ENCODE peak calls at places on chromosomes 5 and 9, in five cellular contexts. O is cardiac muscle cell, N is pancreas, V is epithelial cell of esophagus, G is fibroblast of the aortic adventitia. S is an unnamed sample.

GRCh38 chr9:129093602-129094386 is 12.9 kb downstream of the DOLPP1 start:
- DNase-seq in O (no peak), N (no peak), V (no peak), G (no peak), S (no peak)

GRCh38 chr5:112742424-112742823 is 4.7 kb downstream of the APC start:
- DNase-seq in O (peak), N (no peak), V (no peak), G (no peak), S (peak)

GRCh38 chr5:41776435-41776834 is 93.8 kb downstream of the OXCT1 start:
- DNase-seq in O (peak), N (no peak), V (no peak), G (peak), S (peak)

GRCh38 chr5:34627794-34628193 is 28.3 kb upstream of the RAI14 start:
- DNase-seq in O (peak), N (no peak), V (peak), G (peak), S (peak)

GRCh38 chr9:137791947-137792346 is 85.6 kb upstream of the CACNA1B start:
- DNase-seq in O (no peak), N (no peak), V (no peak), G (no peak), S (no peak)

GRCh38 chr5:133480366-133480765 is 132.0 kb downstream of the FSTL4 start:
- DNase-seq in O (no peak), N (no peak), V (peak), G (no peak), S (no peak)

GRCh38 chr9:89718176-89718575 is 113.4 kb downstream of the GADD45G start:
- DNase-seq in O (no peak), N (no peak), V (no peak), G (no peak), S (no peak)

GRCh38 chr9:2621678-2622360 is at the start of gene VLDLR:
- DNase-seq in O (peak), N (peak), V (peak), G (peak), S (no peak)

GRCh38 chr5:149546974-149547373 is 4.3 kb downstream of the CSNK1A1 start:
- DNase-seq in O (no peak), N (no peak), V (peak), G (no peak), S (peak)

GRCh38 chr9:137138701-137139467 is at the start of gene GRIN1:
- DNase-seq in O (peak), N (peak), V (peak), G (peak), S (peak)

GRCh38 chr9:128271512-128271911 is 4.3 kb downstream of the GOLGA2 start:
- DNase-seq in O (no peak), N (no peak), V (no peak), G (no peak), S (no peak)

GRCh38 chr5:163373401-163374066 is 63.9 kb upstream of the CCNG1 start:
- DNase-seq in O (no peak), N (no peak), V (no peak), G (no peak), S (no peak)

GRCh38 chr5:132238169-132238744 is 10.6 kb upstream of the P4HA2 start:
- DNase-seq in O (peak), N (peak), V (peak), G (peak), S (peak)

GRCh38 chr5:13278148-13278547 is 666.3 kb downstream of the DNAH5 start:
- DNase-seq in O (no peak), N (no peak), V (no peak), G (no peak), S (no peak)

GRCh38 chr9:130043654-130044623 is 950 bp upstream of the FNBP1 start:
- DNase-seq in O (peak), N (no peak), V (no peak), G (peak), S (peak)

GRCh38 chr5:101102506-101102905 is 199.4 kb upstream of the ST8SIA4 start:
- DNase-seq in O (no peak), N (no peak), V (peak), G (no peak), S (no peak)

GRCh38 chr9:131627846-131628820 is 82.8 kb downstream of the PRRT1B start:
- DNase-seq in O (peak), N (peak), V (no peak), G (peak), S (peak)

GRCh38 chr5:141186897-141187512 is at the start of gene PCDHB9:
- DNase-seq in O (peak), N (no peak), V (no peak), G (no peak), S (peak)

GRCh38 chr9:127921592-127922120 is 4.8 kb upstream of the ST6GALNAC4 start:
- DNase-seq in O (peak), N (peak), V (peak), G (peak), S (peak)

GRCh38 chr9:70340572-70340971 is 73.9 kb downstream of the KLF9 start:
- DNase-seq in O (peak), N (no peak), V (peak), G (peak), S (peak)

GRCh38 chr5:149338364-149338763 is 6.9 kb upstream of the GRPEL2 start:
- DNase-seq in O (no peak), N (no peak), V (peak), G (no peak), S (no peak)

GRCh38 chr5:52177193-52177592 is 610.5 kb upstream of the ITGA1 start:
- DNase-seq in O (no peak), N (no peak), V (no peak), G (no peak), S (no peak)

GRCh38 chr5:74316064-74316586 is 324.4 kb downstream of the ENC1 start:
- DNase-seq in O (peak), N (no peak), V (peak), G (peak), S (peak)

GRCh38 chr5:150532161-150532560 is 24.2 kb downstream of the NDST1 start:
- DNase-seq in O (no peak), N (no peak), V (no peak), G (no peak), S (no peak)

GRCh38 chr5:55492449-55492848 is 42.3 kb downstream of the PLPP1 start:
- DNase-seq in O (no peak), N (no peak), V (peak), G (no peak), S (no peak)

GRCh38 chr5:142327111-142327842 is 2.5 kb upstream of the SPRY4 start:
- DNase-seq in O (peak), N (no peak), V (peak), G (peak), S (peak)

GRCh38 chr5:53917095-53917494 is 356.7 kb downstream of the NDUFS4 start:
- DNase-seq in O (peak), N (no peak), V (peak), G (peak), S (peak)

GRCh38 chr5:11904270-11904906 is at the start of gene CTNND2:
- DNase-seq in O (peak), N (peak), V (peak), G (no peak), S (peak)

GRCh38 chr5:124631874-124632550 is 114.4 kb downstream of the ZNF608 start:
- DNase-seq in O (no peak), N (no peak), V (no peak), G (no peak), S (no peak)

GRCh38 chr9:106916491-106917235 is 53.7 kb downstream of the ZNF462 start:
- DNase-seq in O (peak), N (no peak), V (peak), G (peak), S (peak)

GRCh38 chr9:123121457-123121856 is 88.0 kb downstream of the GPR21 start:
- DNase-seq in O (no peak), N (no peak), V (no peak), G (no peak), S (no peak)
- H3K4me3 ChIP-seq in O (no peak), N (no peak), V (no peak), G (no peak), S (no peak)

GRCh38 chr9:32395483-32396216 is 11.2 kb downstream of the ACO1 start:
- DNase-seq in O (peak), N (no peak), V (peak), G (peak), S (peak)
- TF ChIP-seq CTCF in O (peak), N (no peak), V (no peak), G (peak), S (peak)

GRCh38 chr9:126517751-126518261 is 95.9 kb upstream of the LMX1B start:
- DNase-seq in O (no peak), N (no peak), V (no peak), G (no peak), S (no peak)

GRCh38 chr9:126518763-126519162 is 95.0 kb upstream of the LMX1B start:
- DNase-seq in O (no peak), N (no peak), V (no peak), G (no peak), S (no peak)

GRCh38 chr9:126515873-126516505 is 97.7 kb upstream of the LMX1B start:
- DNase-seq in O (no peak), N (peak), V (no peak), G (no peak), S (no peak)

GRCh38 chr9:126516561-126516935 is 97.2 kb upstream of the LMX1B start:
- DNase-seq in O (no peak), N (peak), V (no peak), G (no peak), S (no peak)

GRCh38 chr9:126516936-126517750 is 96.6 kb upstream of the LMX1B start:
- DNase-seq in O (peak), N (peak), V (peak), G (peak), S (peak)
- H3K4me3 ChIP-seq in O (no peak), N (no peak), V (peak), G (peak), S (peak)

DNA sequence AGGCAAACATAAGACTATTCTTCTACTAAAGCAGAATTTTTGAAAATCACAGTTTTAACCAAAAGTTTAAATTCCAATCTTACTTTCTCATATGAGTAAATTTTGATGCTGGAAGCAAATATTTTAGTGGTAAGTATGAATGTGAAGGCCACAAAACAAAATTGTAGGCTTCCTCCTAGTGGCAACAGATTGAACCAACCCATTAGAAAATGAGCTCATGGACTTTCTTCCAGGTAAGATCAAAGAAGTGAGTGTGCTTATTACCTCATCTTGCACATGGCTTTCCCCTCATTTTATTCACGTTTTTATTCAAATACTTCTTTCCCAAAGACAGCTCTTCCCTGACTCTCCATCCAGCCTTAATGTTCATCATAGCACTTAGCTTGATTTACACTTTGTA is 16.5 kb upstream of the RLN2 start:
- DNase-seq in O (no peak), N (no peak), V (peak), G (no peak), S (peak)
- TF ChIP-seq CTCF in O (peak), N (no peak), V (peak), G (peak), S (peak)

DNA sequence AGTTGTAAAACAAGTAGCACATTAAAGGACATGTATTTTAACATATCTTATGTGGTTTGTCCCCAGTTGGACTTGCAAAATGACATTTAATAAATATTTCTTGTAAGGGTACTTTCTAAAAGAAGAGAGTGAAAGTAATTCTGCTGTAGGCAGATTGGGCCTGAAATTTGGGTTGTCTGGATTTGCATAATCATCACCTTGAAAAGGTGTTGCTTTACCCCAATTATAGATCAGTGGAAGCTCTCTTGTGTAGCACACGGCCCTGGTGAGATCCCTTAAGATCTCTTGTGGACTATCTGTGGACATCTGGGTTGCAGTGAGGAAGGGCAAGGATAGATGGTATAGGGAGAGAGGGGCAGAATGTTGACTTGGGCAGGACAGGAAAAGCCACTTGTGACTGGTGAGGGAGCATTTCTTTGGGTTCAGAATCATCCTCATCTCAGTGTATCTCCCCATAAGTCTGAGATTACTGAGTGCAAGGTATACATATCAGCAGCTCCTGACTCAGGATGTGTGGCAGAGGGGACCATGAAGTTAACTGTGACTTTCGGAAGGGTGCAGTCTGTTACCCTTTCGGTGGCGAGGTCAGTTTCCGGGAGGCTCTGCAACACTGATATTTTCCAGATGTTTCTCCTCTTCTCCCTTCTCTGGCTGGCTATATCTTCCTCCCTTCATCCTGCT is 2.0 kb upstream of the TNFAIP8 start:
- DNase-seq in O (no peak), N (no peak), V (no peak), G (no peak), S (no peak)
- H3K4me3 ChIP-seq in O (no peak), N (no peak), V (no peak), G (no peak), S (no peak)

DNA sequence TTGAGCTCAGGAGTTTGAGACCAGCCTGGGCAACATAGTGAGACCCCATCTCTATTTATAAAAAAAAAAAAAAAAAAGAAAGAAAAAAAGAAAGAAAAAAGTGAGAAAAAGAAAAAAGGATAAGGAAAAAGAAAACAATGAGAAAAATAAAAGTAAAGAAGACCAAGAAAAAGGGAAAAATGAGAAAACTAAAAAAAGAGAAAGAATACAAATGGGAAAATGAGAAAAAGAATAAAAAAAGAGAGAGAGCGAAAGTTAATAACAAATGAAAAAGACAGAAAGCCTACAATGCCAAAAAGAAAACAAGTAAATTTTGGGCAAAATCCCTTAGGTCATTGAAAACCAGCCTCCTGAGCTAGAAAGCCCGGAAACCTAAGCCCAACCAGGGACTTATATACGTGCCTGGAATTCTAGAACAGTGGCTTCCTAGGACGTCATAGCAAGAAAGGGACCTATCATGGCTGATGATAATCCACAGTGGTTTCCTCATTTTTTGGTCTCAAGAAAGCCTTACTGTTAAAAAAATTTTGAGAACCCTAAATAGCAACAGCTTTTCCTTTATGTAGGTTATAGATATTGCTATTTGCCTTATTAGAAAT is 131.7 kb upstream of the CLINT1 start:
- DNase-seq in O (peak), N (no peak), V (no peak), G (no peak), S (no peak)
- TF ChIP-seq CTCF in O (no peak), N (no peak), V (no peak), G (no peak), S (no peak)

DNA sequence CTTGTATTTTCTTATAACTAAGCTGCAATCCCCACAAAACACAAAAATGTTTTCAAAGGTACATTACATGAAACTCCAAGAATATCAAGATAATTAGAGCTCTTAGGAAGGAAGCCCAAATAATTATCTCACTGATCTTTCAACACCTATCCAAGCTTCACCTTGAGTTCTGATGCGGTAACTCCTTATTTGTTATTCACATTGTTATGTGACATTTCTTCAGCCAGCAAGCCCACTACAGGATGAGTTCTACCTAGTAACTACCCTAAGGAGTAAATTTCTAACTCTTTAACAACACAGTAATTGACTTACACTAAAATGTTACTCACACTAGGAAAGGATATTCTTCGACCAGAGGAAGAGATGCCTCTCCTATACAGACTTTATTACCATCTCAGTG is 9.9 kb downstream of the NR6A1 start:
- DNase-seq in O (no peak), N (no peak), V (no peak), G (no peak), S (no peak)
- H3K4me3 ChIP-seq in O (no peak), N (no peak), V (no peak), G (no peak), S (no peak)

GRCh38 chr5:154345255-154345952 is 100.4 kb upstream of the SAP30L start:
- DNase-seq in O (no peak), N (no peak), V (no peak), G (no peak), S (no peak)
- TF ChIP-seq CTCF in O (no peak), N (no peak), V (no peak), G (no peak), S (no peak)

S was measured in choroid plexus epithelial cell.